ENCODE peak calls at places on chromosomes 6 and 20, in five cellular contexts. K, A, L, V and B are unnamed samples.

GRCh38 chr20:32585011-32585518 is at the start of gene NOL4L:
- DNase-seq in K (peak; percentile 69), A (no peak), L (peak; percentile 87), V (no peak), B (peak; percentile 81)

GRCh38 chr20:35002426-35003210 is 47.0 kb downstream of the MYH7B start:
- DNase-seq in K (no peak), A (no peak), L (no peak), V (no peak), B (no peak)

GRCh38 chr6:149933461-149933860 is 8.4 kb upstream of the ULBP2 start:
- DNase-seq in K (no peak), A (no peak), L (no peak), V (no peak), B (no peak)

GRCh38 chr6:45478235-45478634 is 100.5 kb upstream of the SUPT3H start:
- DNase-seq in K (no peak), A (no peak), L (no peak), V (no peak), B (no peak)

GRCh38 chr6:113976806-113977205 is 5.9 kb upstream of the HDAC2 start:
- DNase-seq in K (no peak), A (no peak), L (no peak), V (no peak), B (no peak)

GRCh38 chr20:5109276-5109675 is 10.5 kb downstream of the PCNA start:
- DNase-seq in K (no peak), A (no peak), L (no peak), V (no peak), B (no peak)

GRCh38 chr6:165403006-165403405 is 93.6 kb upstream of the C6orf118 start:
- DNase-seq in K (no peak), A (no peak), L (no peak), V (no peak), B (no peak)

GRCh38 chr6:149999636-150000035 is 25.7 kb downstream of the RAET1L start:
- DNase-seq in K (no peak), A (no peak), L (no peak), V (no peak), B (no peak)

GRCh38 chr6:128463942-128464341 is 56.5 kb downstream of the PTPRK start:
- DNase-seq in K (no peak), A (no peak), L (no peak), V (no peak), B (no peak)

GRCh38 chr6:7341989-7342742 is 29.2 kb upstream of the SSR1 start:
- DNase-seq in K (no peak), A (peak; percentile 91), L (peak; percentile 27), V (no peak), B (peak; percentile 69)

GRCh38 chr20:25025091-25025861 is 32.7 kb downstream of the ACSS1 start:
- DNase-seq in K (no peak), A (no peak), L (no peak), V (no peak), B (no peak)

GRCh38 chr6:142824491-142824890 is 120.5 kb downstream of the HIVEP2 start:
- DNase-seq in K (no peak), A (no peak), L (no peak), V (no peak), B (no peak)

GRCh38 chr6:3195695-3196497 is 31.6 kb downstream of the TUBB2B start:
- DNase-seq in K (peak; percentile 66), A (peak; percentile 90), L (peak; percentile 39), V (no peak), B (peak; percentile 63)

GRCh38 chr6:31898200-31899011 is 908 bp upstream of the EHMT2 start:
- DNase-seq in K (peak; percentile 55), A (peak; percentile 63), L (no peak), V (no peak), B (peak; percentile 44)

GRCh38 chr6:136920858-136921520 is 1.1 kb upstream of the SLC35D3 start:
- DNase-seq in K (peak; percentile 55), A (no peak), L (no peak), V (no peak), B (peak; percentile 75)

GRCh38 chr6:89951574-89952360 is 57.5 kb downstream of the GJA10 start:
- DNase-seq in K (no peak), A (peak; percentile 44), L (no peak), V (no peak), B (no peak)

GRCh38 chr6:24253360-24253759 is 104.5 kb downstream of the DCDC2 start:
- DNase-seq in K (no peak), A (no peak), L (no peak), V (no peak), B (no peak)

GRCh38 chr6:159094444-159095252 is 49.9 kb upstream of the TAGAP start:
- DNase-seq in K (peak; percentile 46), A (no peak), L (no peak), V (no peak), B (no peak)

GRCh38 chr6:16700202-16700997 is 60.9 kb downstream of the ATXN1 start:
- DNase-seq in K (no peak), A (no peak), L (no peak), V (no peak), B (no peak)

GRCh38 chr6:46677314-46677654 is 10.4 kb upstream of the TDRD6 start:
- DNase-seq in K (no peak), A (peak; percentile 16), L (no peak), V (no peak), B (no peak)

GRCh38 chr6:22754111-22754510 is 184.7 kb downstream of the HDGFL1 start:
- DNase-seq in K (no peak), A (no peak), L (no peak), V (no peak), B (no peak)

GRCh38 chr20:44851545-44851944 is 34.0 kb upstream of the YWHAB start:
- DNase-seq in K (no peak), A (no peak), L (no peak), V (no peak), B (no peak)

GRCh38 chr20:58070664-58071499 is 157.6 kb downstream of the ANKRD60 start:
- DNase-seq in K (peak; percentile 17), A (no peak), L (no peak), V (no peak), B (no peak)

GRCh38 chr6:110628330-110628729 is 151.9 kb upstream of the SLC22A16 start:
- DNase-seq in K (no peak), A (no peak), L (no peak), V (no peak), B (no peak)

GRCh38 chr6:89410231-89411018 is 1.6 kb downstream of the RRAGD start:
- DNase-seq in K (no peak), A (no peak), L (no peak), V (no peak), B (no peak)

GRCh38 chr6:39836621-39837020 is 44.4 kb downstream of the DAAM2 start:
- DNase-seq in K (no peak), A (no peak), L (no peak), V (no peak), B (no peak)

GRCh38 chr20:47227576-47227975 is 128.9 kb downstream of the ZMYND8 start:
- DNase-seq in K (no peak), A (no peak), L (no peak), V (no peak), B (no peak)

GRCh38 chr20:46746972-46747371 is 37.5 kb downstream of the SLC2A10 start:
- DNase-seq in K (no peak), A (no peak), L (no peak), V (no peak), B (no peak)

GRCh38 chr6:21594427-21595264 is 1.1 kb downstream of the SOX4 start:
- DNase-seq in K (no peak), A (peak; percentile 29), L (no peak), V (no peak), B (peak; percentile 59)

GRCh38 chr20:58137651-58138265 is 90.7 kb downstream of the ANKRD60 start:
- DNase-seq in K (no peak), A (no peak), L (no peak), V (no peak), B (no peak)

DNA sequence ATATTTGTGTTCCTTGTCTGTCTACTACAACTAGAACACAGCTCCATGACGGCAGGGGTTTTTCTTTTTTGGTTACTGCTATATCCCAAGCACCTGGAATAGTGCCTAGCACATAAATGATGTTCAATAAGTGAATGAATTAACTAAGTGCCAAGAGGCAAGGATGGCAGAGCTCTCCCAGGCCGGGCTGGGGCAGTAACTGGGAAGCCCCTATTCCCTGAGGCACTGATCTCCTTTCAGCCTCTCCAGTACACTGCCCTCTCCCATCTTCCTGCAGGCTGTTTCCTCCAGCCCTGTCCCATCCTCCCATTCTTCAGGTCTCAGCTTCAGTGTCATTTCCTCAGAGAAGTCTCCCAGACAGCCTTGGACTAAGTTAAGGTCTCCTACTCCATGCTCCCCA is 29.0 kb upstream of the SPDEF start:
- DNase-seq in K (no peak), A (no peak), L (no peak), V (no peak), B (no peak)
- TF ChIP-seq CHD2 in K (no peak), A (no peak), L (no peak), V (no peak), B (no peak)

DNA sequence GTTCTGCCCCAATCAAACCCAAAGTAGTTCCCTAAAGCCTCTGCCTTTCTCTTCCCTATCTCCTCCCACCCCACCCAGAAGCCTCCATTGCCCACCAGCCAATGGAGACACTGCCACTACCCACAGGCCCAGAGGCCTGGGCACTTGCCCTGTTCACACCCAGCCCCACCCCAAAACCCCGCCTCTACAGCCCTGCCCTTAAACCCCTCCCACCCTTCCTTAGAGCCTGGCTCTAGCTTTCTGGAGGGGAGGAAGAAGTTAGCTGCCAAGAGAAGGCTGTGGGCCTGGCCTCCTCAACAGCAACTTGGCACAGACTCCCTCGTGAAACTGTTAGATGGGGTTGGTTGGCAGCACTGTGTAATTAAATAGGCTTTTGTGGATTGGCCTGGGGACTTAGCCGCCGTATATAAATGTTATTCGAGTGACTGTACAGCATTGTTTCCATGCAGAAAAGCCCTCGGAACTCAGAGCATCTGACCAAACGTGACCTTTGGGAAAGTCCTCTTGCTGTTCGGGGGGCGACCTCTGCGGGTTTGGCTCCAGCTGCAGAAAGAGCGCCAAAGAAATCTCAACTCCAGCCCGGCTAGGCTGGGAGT is 31.4 kb downstream of the COL11A2 start:
- DNase-seq in K (no peak), A (no peak), L (no peak), V (no peak), B (peak; percentile 21)
- H2AFZ ChIP-seq in K (no peak overlapping the region), A (no peak overlapping the region), L (peak overlapping the region; percentile 92), V (no peak overlapping the region), B (no peak overlapping the region)

GRCh38 chr6:100730581-100730980 is 150.5 kb downstream of the ASCC3 start:
- DNase-seq in K (no peak), A (no peak), L (no peak), V (no peak), B (no peak)
- TF ChIP-seq EP300 in K (no peak), A (no peak), L (no peak), V (no peak), B (no peak)

DNA sequence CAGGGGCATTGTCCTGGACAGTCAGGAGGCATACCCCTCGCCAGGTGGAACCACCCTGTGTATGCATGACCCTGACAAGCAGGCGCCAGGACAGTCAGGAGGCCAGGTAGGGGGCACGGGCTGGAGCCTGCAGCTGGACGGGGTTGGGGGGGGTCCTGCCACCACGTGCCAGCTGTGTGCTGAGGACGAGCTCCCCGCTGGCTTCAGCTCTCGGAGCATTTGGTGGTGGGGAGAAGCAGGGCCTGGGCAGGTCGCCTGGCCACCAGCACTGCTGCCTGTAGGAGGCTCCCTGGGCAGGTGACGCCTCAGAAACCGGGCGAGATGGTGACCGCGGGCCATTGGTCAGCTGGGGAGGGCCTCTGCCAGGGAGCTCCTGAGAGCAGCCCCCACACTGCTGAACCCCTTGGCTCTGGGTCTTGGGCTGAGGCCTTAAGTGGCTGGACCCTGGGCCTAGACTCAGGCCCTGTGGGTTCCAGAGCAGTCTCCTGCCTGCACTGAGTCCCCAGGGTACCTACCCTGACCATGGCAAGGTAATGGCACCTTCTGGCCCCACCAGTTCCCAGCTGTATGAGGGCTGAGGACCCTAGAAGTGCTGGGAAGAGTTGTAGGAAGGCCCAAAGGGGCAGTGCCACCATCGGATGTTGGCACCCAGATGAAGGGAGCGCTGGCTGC is 794 bp downstream of the SLC17A9 start:
- DNase-seq in K (peak; percentile 68), A (no peak), L (no peak), V (no peak), B (no peak)
- TF ChIP-seq CHD2 in K (no peak), A (peak; percentile 5), L (no peak), V (no peak), B (no peak)